ENCODE peak calls at places on chromosomes 13 and 19, in seven cellular contexts. S, J, K, R, T, V and B are unnamed samples.

GRCh38 chr13:102724923-102725322 is 30.1 kb upstream of the METTL21C start:
- DNase-seq in S (no peak), J (no peak), K (peak; percentile 56), R (no peak), T (peak; percentile 17), V (peak; percentile 22), B (peak; percentile 80)

GRCh38 chr13:95002968-95003813 is 290.8 kb upstream of the SOX21 start:
- DNase-seq in S (no peak), J (peak; percentile 23), K (no peak), R (peak; percentile 60), T (no peak), V (peak; percentile 13), B (no peak)

GRCh38 chr19:1651061-1651547 is 1.3 kb downstream of the TCF3 start:
- DNase-seq in S (no peak), J (peak; percentile 76), K (no peak), R (peak; percentile 79), T (peak; percentile 94), V (peak; percentile 58), B (peak; percentile 52)

GRCh38 chr13:22837980-22838615 is 342.7 kb upstream of the SGCG start:
- DNase-seq in S (no peak), J (no peak), K (no peak), R (no peak), T (no peak), V (no peak), B (no peak)

GRCh38 chr13:28492527-28493367 is 2.2 kb downstream of the FLT1 start:
- DNase-seq in S (no peak), J (peak; percentile 46), K (no peak), R (peak; percentile 63), T (no peak), V (no peak), B (no peak)

GRCh38 chr19:18300930-18301717 is 19.7 kb upstream of the JUND start:
- DNase-seq in S (no peak), J (no peak), K (peak; percentile 51), R (no peak), T (no peak), V (peak; percentile 79), B (peak; percentile 90)

GRCh38 chr13:93233997-93234416 is 7.4 kb downstream of the GPC6 start:
- DNase-seq in S (no peak), J (peak; percentile 32), K (no peak), R (peak; percentile 86), T (peak; percentile 66), V (peak; percentile 23), B (no peak)

GRCh38 chr13:71979616-71980015 is 112.6 kb upstream of the DACH1 start:
- DNase-seq in S (peak; percentile 6), J (peak; percentile 30), K (peak; percentile 16), R (peak; percentile 49), T (peak; percentile 17), V (peak; percentile 23), B (no peak)

GRCh38 chr13:85806553-85807175 is 7.4 kb upstream of the SLITRK6 start:
- DNase-seq in S (peak; percentile 28), J (peak; percentile 62), K (peak; percentile 72), R (peak; percentile 82), T (peak; percentile 49), V (peak; percentile 77), B (peak; percentile 47)

GRCh38 chr19:17479325-17479791 is 9.0 kb downstream of the SLC27A1 start:
- DNase-seq in S (no peak), J (no peak), K (no peak), R (no peak), T (no peak), V (no peak), B (peak; percentile 94)

GRCh38 chr13:24997367-24997967 is 98.5 kb upstream of the PABPC3 start:
- DNase-seq in S (no peak), J (peak; percentile 46), K (peak; percentile 64), R (peak; percentile 79), T (peak; percentile 36), V (peak; percentile 66), B (peak; percentile 52)

GRCh38 chr13:45219123-45219891 is 18.5 kb upstream of the KCTD4 start:
- DNase-seq in S (no peak), J (no peak), K (peak; percentile 19), R (no peak), T (no peak), V (peak; percentile 23), B (peak; percentile 20)

GRCh38 chr19:6126335-6126974 is 9.0 kb upstream of the ACSBG2 start:
- DNase-seq in S (peak; percentile 91), J (peak; percentile 55), K (peak; percentile 94), R (peak; percentile 76), T (peak; percentile 65), V (peak; percentile 50), B (peak; percentile 70)

GRCh38 chr13:97319088-97319487 is 97.0 kb downstream of the MBNL2 start:
- DNase-seq in S (no peak), J (no peak), K (no peak), R (no peak), T (no peak), V (no peak), B (peak; percentile 20)

GRCh38 chr13:97313481-97313880 is 91.3 kb downstream of the MBNL2 start:
- DNase-seq in S (no peak), J (no peak), K (no peak), R (no peak), T (no peak), V (no peak), B (no peak)

GRCh38 chr13:97317933-97318332 is 95.8 kb downstream of the MBNL2 start:
- DNase-seq in S (no peak), J (no peak), K (no peak), R (no peak), T (no peak), V (no peak), B (no peak)

GRCh38 chr13:97318532-97318931 is 96.4 kb downstream of the MBNL2 start:
- DNase-seq in S (no peak), J (no peak), K (no peak), R (no peak), T (no peak), V (no peak), B (no peak)

GRCh38 chr13:97316390-97316789 is 94.3 kb downstream of the MBNL2 start:
- DNase-seq in S (no peak), J (no peak), K (no peak), R (no peak), T (no peak), V (no peak), B (no peak)
- H3K4me1 ChIP-seq in S (peaks cover 6% of the 10 kb centered on the region), J (no peaks in the 10 kb centered on the region), K (no peaks in the 10 kb centered on the region), R (no peaks in the 10 kb centered on the region), T (no peaks in the 10 kb centered on the region), V (no peaks in the 10 kb centered on the region), B (no peaks in the 10 kb centered on the region)

DNA sequence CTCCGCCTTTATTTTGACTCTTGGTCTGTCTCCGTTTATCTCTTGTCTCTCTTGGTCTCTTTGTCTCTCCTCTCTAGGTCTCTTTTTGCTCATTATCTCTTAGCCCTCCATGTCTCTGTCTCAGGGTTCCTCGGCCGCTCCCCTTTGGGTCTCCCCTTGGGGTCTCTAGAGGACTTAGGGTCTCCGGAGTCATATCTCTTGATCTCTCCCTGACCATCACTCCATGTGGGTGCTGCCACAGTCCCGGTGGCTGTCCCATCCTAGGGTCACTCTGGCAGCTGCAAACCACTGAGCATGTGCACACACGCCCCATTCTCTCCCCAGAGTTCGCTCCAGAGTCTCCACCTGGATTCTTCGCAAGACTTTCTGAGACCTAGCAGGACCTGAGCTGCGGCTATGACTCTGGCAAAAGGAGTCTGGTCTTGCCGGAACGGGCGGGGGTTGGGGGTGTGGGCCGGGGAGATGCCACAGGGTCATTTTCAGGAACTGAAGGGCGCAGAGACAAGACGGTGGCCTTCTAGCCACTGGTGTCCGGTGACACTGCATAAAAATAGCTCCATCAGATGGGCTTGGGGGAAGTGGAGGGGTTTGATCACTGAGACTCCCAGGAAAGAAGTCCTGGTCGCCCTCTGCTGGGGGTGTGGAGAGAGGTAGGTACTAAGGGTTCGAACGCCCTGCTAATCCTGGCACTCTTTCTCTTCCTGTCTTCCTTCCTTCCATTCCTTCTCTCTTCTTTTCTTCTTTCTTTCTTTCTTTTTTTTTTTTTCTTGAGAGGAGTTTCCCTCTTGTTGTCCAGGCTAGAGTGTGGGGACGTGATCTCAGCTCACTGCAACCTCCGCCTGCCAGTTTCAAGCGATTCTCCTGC is 1.2 kb upstream of the KCNA7 start:
- DNase-seq in S (peak; percentile 45), J (peak; percentile 60), K (peak; percentile 57), R (peak; percentile 67), T (no peak), V (no peak), B (peak; percentile 45)
- TF ChIP-seq EZH2 in S (no peak), J (no peak), K (no peak), R (no peak), T (no peak), V (no peak), B (peak; percentile 14)

DNA sequence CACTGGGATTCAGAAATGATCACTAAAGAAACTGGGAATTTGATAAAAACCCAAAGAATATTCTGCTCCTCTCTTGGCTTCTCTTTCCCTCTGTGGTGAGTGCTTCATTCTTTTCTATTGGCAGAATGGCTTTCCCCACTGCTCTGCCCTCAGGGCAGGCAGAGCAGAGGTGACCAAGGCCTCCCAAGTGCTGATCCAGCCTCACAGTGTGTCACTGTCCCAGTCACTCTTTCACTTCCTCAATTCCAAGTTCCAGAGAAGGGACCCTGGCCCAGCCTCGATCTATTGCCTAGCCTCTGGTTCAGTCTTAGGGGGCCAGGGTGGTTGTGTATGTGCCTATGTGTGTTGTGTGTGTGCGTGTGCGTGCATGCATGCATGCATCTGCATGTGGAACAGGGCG is 180.6 kb upstream of the TMTC4 start:
- DNase-seq in S (no peak), J (no peak), K (no peak), R (no peak), T (no peak), V (no peak), B (no peak)
- TF ChIP-seq EZH2phosphoT487 in S (no peak), J (no peak), K (no peak), R (no peak), T (no peak), V (no peak), B (no peak)

GRCh38 chr19:4376245-4376990 is 23.9 kb downstream of the SH3GL1 start:
- DNase-seq in S (no peak), J (no peak), K (peak; percentile 45), R (peak; percentile 57), T (no peak), V (no peak), B (no peak)

GRCh38 chr19:4379383-4380253 is 20.7 kb downstream of the SH3GL1 start:
- DNase-seq in S (no peak), J (no peak), K (peak; percentile 91), R (no peak), T (no peak), V (no peak), B (peak; percentile 45)

GRCh38 chr19:4376991-4377781 is 23.2 kb downstream of the SH3GL1 start:
- DNase-seq in S (no peak), J (no peak), K (peak; percentile 84), R (no peak), T (no peak), V (no peak), B (peak; percentile 69)

GRCh38 chr19:4378886-4379285 is 21.5 kb downstream of the SH3GL1 start:
- DNase-seq in S (no peak), J (no peak), K (no peak), R (no peak), T (no peak), V (no peak), B (no peak)

DNA sequence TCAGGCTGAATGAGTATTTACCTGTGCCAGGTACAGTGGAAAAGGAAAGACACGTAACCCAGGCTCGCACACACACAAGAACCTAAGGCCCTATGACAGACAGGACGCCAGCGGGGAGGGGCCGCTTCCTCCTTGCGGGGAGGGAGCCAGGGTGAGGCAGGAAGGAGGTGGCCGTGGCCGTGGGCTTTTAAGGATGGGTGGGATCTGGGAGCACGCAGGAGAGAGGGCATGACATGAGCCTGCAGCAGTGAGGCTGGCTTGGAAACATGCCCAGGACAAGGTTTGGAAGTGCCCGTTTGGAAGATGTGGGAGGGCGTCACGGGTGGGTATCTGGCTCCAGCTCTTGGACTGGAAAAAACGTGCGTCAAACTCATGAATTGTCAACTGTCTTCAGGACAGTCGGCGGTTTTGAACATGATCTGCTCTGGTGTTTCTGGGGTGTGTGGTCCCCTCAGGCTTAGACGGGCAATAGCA is 20.1 kb downstream of the SH3GL1 start:
- DNase-seq in S (no peak), J (no peak), K (no peak), R (no peak), T (no peak), V (no peak), B (peak; percentile 47)
- H3K4me1 ChIP-seq in S (peaks cover 49% of the 10 kb centered on the region), J (peaks cover 18% of the 10 kb centered on the region), K (peaks cover 52% of the 10 kb centered on the region), R (peaks cover 19% of the 10 kb centered on the region), T (no peaks in the 10 kb centered on the region), V (peaks cover 21% of the 10 kb centered on the region), B (peaks cover 26% of the 10 kb centered on the region)